ENCODE peak calls at places on chromosomes 6 and 20, in nine cellular contexts. C, V, H, W, D, M, O, Z and K are unnamed samples.

GRCh38 chr6:126548301-126548700 is 208.4 kb downstream of the CENPW start:
- DNase-seq in C (no peak), V (no peak), H (no peak), W (no peak), D (no peak), M (no peak), O (no peak), Z (no peak), K (no peak)

GRCh38 chr6:151075527-151075926 is 164.2 kb upstream of the AKAP12 start:
- DNase-seq in C (no peak), V (no peak), H (no peak), W (no peak), D (no peak), M (no peak), O (no peak), Z (peak; percentile 87), K (no peak)

GRCh38 chr20:62020935-62021701 is 44.6 kb downstream of the TAF4 start:
- DNase-seq in C (no peak), V (peak; percentile 80), H (peak; percentile 80), W (no peak), D (no peak), M (no peak), O (peak; percentile 38), Z (peak; percentile 70), K (no peak)

GRCh38 chr6:138204303-138204702 is 14.0 kb downstream of the PBOV1 start:
- DNase-seq in C (no peak), V (no peak), H (no peak), W (no peak), D (no peak), M (no peak), O (no peak), Z (no peak), K (no peak)

GRCh38 chr6:2448826-2449571 is 203.6 kb upstream of the GMDS start:
- DNase-seq in C (no peak), V (no peak), H (no peak), W (no peak), D (peak; percentile 64), M (no peak), O (no peak), Z (peak; percentile 90), K (peak; percentile 27)

GRCh38 chr6:63306446-63306845 is 13.3 kb downstream of the LGSN start:
- DNase-seq in C (no peak), V (no peak), H (no peak), W (no peak), D (no peak), M (no peak), O (no peak), Z (no peak), K (no peak)

GRCh38 chr6:137202078-137202477 is 17.1 kb downstream of the IFNGR1 start:
- DNase-seq in C (no peak), V (no peak), H (no peak), W (no peak), D (peak; percentile 17), M (no peak), O (no peak), Z (no peak), K (no peak)

GRCh38 chr6:151589667-151590066 is 95.8 kb downstream of the CCDC170 start:
- DNase-seq in C (no peak), V (no peak), H (no peak), W (no peak), D (no peak), M (no peak), O (no peak), Z (no peak), K (no peak)

GRCh38 chr20:63525185-63525584 is 4.6 kb downstream of the PPDPF start:
- DNase-seq in C (no peak), V (no peak), H (no peak), W (no peak), D (no peak), M (no peak), O (no peak), Z (no peak), K (no peak)

GRCh38 chr6:133827766-133828165 is 61.1 kb upstream of the TCF21 start:
- DNase-seq in C (no peak), V (no peak), H (no peak), W (no peak), D (no peak), M (no peak), O (no peak), Z (no peak), K (no peak)

GRCh38 chr6:113649916-113650609 is 207.1 kb upstream of the MARCKS start:
- DNase-seq in C (no peak), V (no peak), H (no peak), W (no peak), D (no peak), M (no peak), O (no peak), Z (no peak), K (no peak)

GRCh38 chr6:43575105-43575771 is 600 bp downstream of the XPO5 start:
- DNase-seq in C (no peak), V (no peak), H (no peak), W (no peak), D (peak; percentile 71), M (no peak), O (no peak), Z (peak; percentile 16), K (peak; percentile 20)

DNA sequence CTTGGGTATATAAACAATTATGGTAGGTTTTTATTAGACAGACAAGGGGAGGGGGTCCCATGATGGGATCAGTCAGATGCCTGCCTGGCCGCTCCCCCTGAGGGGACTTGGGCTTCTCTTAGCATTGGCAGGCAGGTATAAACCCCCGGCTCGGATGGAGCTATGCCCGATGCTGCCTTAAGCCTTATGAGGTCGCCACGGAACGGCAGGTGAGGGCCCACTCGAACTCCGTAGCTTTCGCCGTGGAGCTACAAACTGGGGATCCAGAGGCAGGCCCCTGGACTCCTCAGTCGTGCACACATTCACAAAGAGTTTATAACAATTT is 148.8 kb downstream of the TRIM27 start:
- DNase-seq in C (no peak), V (no peak), H (no peak), W (no peak), D (no peak), M (no peak), O (no peak), Z (no peak), K (no peak)
- H3K9me3 ChIP-seq in C (no peaks in the 10 kb centered on the region), V (no peaks in the 10 kb centered on the region), H (no peaks in the 10 kb centered on the region), W (no peaks in the 10 kb centered on the region), D (no peaks in the 10 kb centered on the region), M (peaks cover 12% of the 10 kb centered on the region), O (no peaks in the 10 kb centered on the region), Z (no peaks in the 10 kb centered on the region), K (no peaks in the 10 kb centered on the region)

GRCh38 chr20:44494681-44495080 is 19.0 kb downstream of the TTPAL start:
- DNase-seq in C (no peak), V (no peak), H (no peak), W (no peak), D (no peak), M (no peak), O (no peak), Z (no peak), K (no peak)

GRCh38 chr20:44495257-44495656 is 19.6 kb downstream of the TTPAL start:
- DNase-seq in C (no peak), V (no peak), H (no peak), W (no peak), D (no peak), M (no peak), O (no peak), Z (peak; percentile 73), K (no peak)

GRCh38 chr20:44491635-44492395 is 16.1 kb downstream of the TTPAL start:
- DNase-seq in C (no peak), V (no peak), H (no peak), W (no peak), D (no peak), M (no peak), O (no peak), Z (peak; percentile 51), K (no peak)

GRCh38 chr20:44495802-44496481 is 20.3 kb downstream of the TTPAL start:
- DNase-seq in C (no peak), V (no peak), H (no peak), W (no peak), D (no peak), M (no peak), O (no peak), Z (peak; percentile 58), K (no peak)

GRCh38 chr20:44494266-44494665 is 18.6 kb downstream of the TTPAL start:
- DNase-seq in C (no peak), V (no peak), H (no peak), W (no peak), D (no peak), M (no peak), O (no peak), Z (no peak), K (no peak)
- H3K4me1 ChIP-seq in C (no peaks in the 10 kb centered on the region), V (no peaks in the 10 kb centered on the region), H (no peaks in the 10 kb centered on the region), W (peaks cover 6% of the 10 kb centered on the region), D (no peaks in the 10 kb centered on the region), M (peaks cover 7% of the 10 kb centered on the region), O (no peaks in the 10 kb centered on the region), Z (no peaks in the 10 kb centered on the region), K (no peaks in the 10 kb centered on the region)

GRCh38 chr20:35271904-35272303 is 6.0 kb downstream of the MMP24OS start:
- DNase-seq in C (no peak), V (no peak), H (no peak), W (no peak), D (no peak), M (no peak), O (no peak), Z (peak; percentile 42), K (no peak)

GRCh38 chr20:35267092-35267491 is 10.8 kb downstream of the MMP24OS start:
- DNase-seq in C (no peak), V (no peak), H (no peak), W (no peak), D (no peak), M (no peak), O (no peak), Z (no peak), K (no peak)

GRCh38 chr20:35269055-35269781 is 8.7 kb downstream of the MMP24OS start:
- DNase-seq in C (no peak), V (no peak), H (peak; percentile 90), W (peak; percentile 56), D (peak; percentile 91), M (peak; percentile 39), O (no peak), Z (peak; percentile 72), K (peak; percentile 57)

GRCh38 chr20:35271073-35271882 is 6.6 kb downstream of the MMP24OS start:
- DNase-seq in C (no peak), V (no peak), H (no peak), W (no peak), D (peak; percentile 7), M (no peak), O (no peak), Z (no peak), K (no peak)

GRCh38 chr20:35270021-35270902 is 7.7 kb downstream of the MMP24OS start:
- DNase-seq in C (no peak), V (no peak), H (no peak), W (no peak), D (no peak), M (no peak), O (no peak), Z (no peak), K (no peak)
- H3K4me3 ChIP-seq in C (no peak overlapping the region), V (no peak overlapping the region), H (no peak overlapping the region), W (no peak overlapping the region), D (no peak overlapping the region), M (no peak overlapping the region), O (no peak overlapping the region), Z (no peak overlapping the region), K (no peak overlapping the region)

DNA sequence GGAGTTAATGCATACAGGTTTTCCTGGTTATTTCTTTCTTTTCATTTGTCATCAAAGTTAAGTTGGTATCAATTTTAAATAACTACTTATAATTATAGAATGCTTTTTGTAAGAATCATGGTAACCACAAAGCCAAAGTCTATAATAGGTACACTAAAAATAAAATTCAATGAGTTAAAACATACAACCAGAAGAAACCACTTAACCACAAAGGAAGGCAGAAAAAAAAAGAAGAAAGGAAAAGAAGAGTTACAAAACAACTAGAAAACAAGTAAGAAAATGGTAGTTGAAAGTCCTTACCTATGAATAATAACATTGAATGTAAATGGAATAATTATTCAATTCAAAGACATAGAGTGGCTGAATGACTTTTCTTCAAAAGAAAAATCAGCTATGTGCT is 45.6 kb downstream of the THBS2 start:
- DNase-seq in C (no peak), V (no peak), H (no peak), W (no peak), D (no peak), M (no peak), O (no peak), Z (no peak), K (no peak)
- H3K9me3 ChIP-seq in C (no peaks in the 10 kb centered on the region), V (peaks cover 18% of the 10 kb centered on the region), H (peaks cover 5% of the 10 kb centered on the region), W (no peaks in the 10 kb centered on the region), D (no peaks in the 10 kb centered on the region), M (peaks cover 4% of the 10 kb centered on the region), O (peaks cover 11% of the 10 kb centered on the region), Z (no peaks in the 10 kb centered on the region), K (peaks cover 5% of the 10 kb centered on the region)